ENCODE peak calls at places on chromosomes 5 and 9, in seven cellular contexts. Y is kidney; R is A549; H is naive thymus-derived CD4-positive, alpha-beta T cell; T is GM23248; S is psoas muscle; I is mucosa of descending colon. G is an unnamed sample.

GRCh38 chr5:77952811-77953210 is 176.7 kb upstream of the TBCA start:
- DNase-seq in Y (no peak), R (no peak), H (no peak), T (peak; percentile 63), S (no peak), I (no peak), G (peak; percentile 56)

GRCh38 chr9:87518702-87519335 is 21.2 kb downstream of the DAPK1 start:
- DNase-seq in Y (no peak), R (no peak), H (no peak), T (peak; percentile 17), S (peak; percentile 59), I (no peak), G (no peak)

GRCh38 chr9:128081052-128081451 is 13.0 kb downstream of the SLC25A25 start:
- DNase-seq in Y (peak; percentile 84), R (no peak), H (no peak), T (peak; percentile 87), S (no peak), I (peak; percentile 49), G (no peak)

GRCh38 chr5:32852535-32852934 is 141.4 kb downstream of the NPR3 start:
- DNase-seq in Y (no peak), R (peak; percentile 83), H (peak; percentile 7), T (peak; percentile 29), S (peak; percentile 41), I (no peak), G (peak; percentile 48)

GRCh38 chr5:78569441-78569840 is 79.1 kb downstream of the LHFPL2 start:
- DNase-seq in Y (peak; percentile 79), R (no peak), H (no peak), T (peak; percentile 7), S (peak; percentile 80), I (no peak), G (peak; percentile 97)

GRCh38 chr5:149063901-149064478 is 1.1 kb upstream of the SH3TC2 start:
- DNase-seq in Y (no peak), R (no peak), H (no peak), T (no peak), S (no peak), I (no peak), G (no peak)

GRCh38 chr9:126985870-126986498 is 71.4 kb downstream of the RALGPS1 start:
- DNase-seq in Y (peak; percentile 82), R (peak; percentile 67), H (peak; percentile 97), T (peak; percentile 74), S (peak; percentile 69), I (peak; percentile 86), G (no peak)

GRCh38 chr9:114910541-114910940 is 19.9 kb downstream of the TNFSF8 start:
- DNase-seq in Y (no peak), R (no peak), H (no peak), T (peak; percentile 56), S (no peak), I (no peak), G (no peak)

GRCh38 chr9:113580041-113580953 is 116.8 kb downstream of the RGS3 start:
- DNase-seq in Y (peak; percentile 95), R (no peak), H (peak; percentile 48), T (peak; percentile 58), S (peak; percentile 77), I (peak; percentile 84), G (no peak)

GRCh38 chr5:174798411-174798930 is 74.1 kb downstream of the MSX2 start:
- DNase-seq in Y (no peak), R (no peak), H (peak; percentile 8), T (peak; percentile 46), S (no peak), I (no peak), G (no peak)

GRCh38 chr9:6413365-6414263 is 615 bp downstream of the UHRF2 start:
- DNase-seq in Y (peak; percentile 81), R (peak; percentile 27), H (peak; percentile 21), T (peak; percentile 53), S (peak; percentile 29), I (peak; percentile 68), G (no peak)

GRCh38 chr5:180668835-180669596 is 19.6 kb upstream of the FLT4 start:
- DNase-seq in Y (no peak), R (no peak), H (no peak), T (no peak), S (no peak), I (no peak), G (no peak)
- H3K4me3 ChIP-seq in Y (no peak overlapping the region), R (no peak overlapping the region), H (no peak overlapping the region), T (no peak overlapping the region), S (no peak overlapping the region), I (no peak overlapping the region), G (no peak overlapping the region)

DNA sequence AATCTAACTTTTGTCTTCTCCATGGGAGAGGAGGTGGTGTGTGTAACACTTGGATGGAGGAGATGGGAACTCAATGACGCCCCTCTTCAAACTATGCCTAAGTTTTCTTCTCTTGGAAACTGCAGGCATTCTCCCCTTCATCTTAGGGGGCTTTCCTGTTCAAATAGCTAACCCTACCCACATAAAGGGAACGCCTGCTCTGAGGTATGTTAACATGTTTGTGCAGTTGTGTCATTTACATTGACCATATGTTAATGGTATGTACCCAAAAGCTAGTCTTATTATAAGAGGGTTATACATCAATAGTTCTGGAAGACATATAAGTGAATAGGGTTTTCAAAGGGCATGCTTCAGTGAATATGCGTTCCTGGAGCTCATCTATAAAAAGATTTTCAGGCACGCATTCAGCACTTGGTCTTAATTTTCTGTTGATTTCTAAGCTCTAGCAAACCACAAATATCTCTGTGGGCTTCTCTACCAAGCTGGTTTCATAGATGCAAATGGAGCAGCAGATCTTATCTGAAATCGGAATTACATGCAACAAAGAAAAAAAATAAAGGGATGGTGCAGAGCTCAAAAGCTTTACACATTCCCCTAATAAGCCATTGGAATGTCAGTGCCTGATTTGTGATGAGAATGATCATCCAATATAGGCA is 766.1 kb downstream of the IRX1 start:
- DNase-seq in Y (no peak), R (no peak), H (no peak), T (no peak), S (no peak), I (no peak), G (no peak)
- H3K9me3 ChIP-seq in Y (no peaks in the 10 kb centered on the region), R (no peaks in the 10 kb centered on the region), H (no peaks in the 10 kb centered on the region), T (no peaks in the 10 kb centered on the region), S (no peaks in the 10 kb centered on the region), I (peaks cover 10% of the 10 kb centered on the region), G (no peaks in the 10 kb centered on the region)

GRCh38 chr5:40846371-40846770 is 5.2 kb downstream of the CARD6 start:
- DNase-seq in Y (no peak), R (no peak), H (no peak), T (no peak), S (no peak), I (no peak), G (no peak)

GRCh38 chr5:40838076-40838475 is 3.1 kb upstream of the RPL37 start:
- DNase-seq in Y (no peak), R (no peak), H (no peak), T (no peak), S (no peak), I (no peak), G (no peak)

GRCh38 chr5:40844565-40844964 is 3.4 kb downstream of the CARD6 start:
- DNase-seq in Y (no peak), R (no peak), H (no peak), T (no peak), S (no peak), I (no peak), G (no peak)

GRCh38 chr5:40841068-40841805 is at the start of gene CARD6:
- DNase-seq in Y (no peak), R (peak; percentile 62), H (no peak), T (peak; percentile 56), S (no peak), I (no peak), G (no peak)

DNA sequence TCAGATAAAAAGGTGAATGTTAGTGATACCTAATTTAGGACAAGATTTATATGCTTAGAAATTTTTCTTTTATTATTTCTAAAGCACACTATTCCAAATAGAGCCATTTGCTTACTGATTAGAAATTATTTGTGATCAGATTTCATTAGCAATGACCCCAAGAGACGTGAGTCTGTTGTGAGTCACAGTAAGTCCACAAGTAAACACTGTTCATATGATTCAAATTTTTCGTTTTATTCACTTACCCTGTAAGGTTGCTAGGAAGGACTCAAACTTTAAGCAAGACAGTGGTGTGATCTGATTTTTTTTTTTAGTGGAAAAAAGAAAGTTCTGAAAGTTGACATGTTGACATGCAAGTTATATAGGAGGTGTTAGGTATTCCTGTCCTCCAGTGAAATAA is 1.2 kb downstream of the CARD6 start:
- DNase-seq in Y (no peak), R (no peak), H (no peak), T (peak; percentile 77), S (no peak), I (no peak), G (no peak)
- H3K4me3 ChIP-seq in Y (no peak overlapping the region), R (peak overlapping the region; percentile 51), H (peak overlapping the region; percentile 57), T (peak overlapping the region; percentile 79), S (peak overlapping the region; percentile 57), I (no peak overlapping the region), G (no peak overlapping the region)

GRCh38 chr5:2482778-2483177 is 268.7 kb downstream of the IRX2 start:
- DNase-seq in Y (no peak), R (no peak), H (no peak), T (no peak), S (no peak), I (no peak), G (no peak)
- H3K9me3 ChIP-seq in Y (peaks cover 4% of the 10 kb centered on the region), R (no peaks in the 10 kb centered on the region), H (no peaks in the 10 kb centered on the region), T (no peaks in the 10 kb centered on the region), S (peaks cover 7% of the 10 kb centered on the region), I (peaks cover 41% of the 10 kb centered on the region), G (no peaks in the 10 kb centered on the region)

G was measured in cardiac muscle cell.